ENCODE peak calls at places on chromosomes 2 and 18, in six cellular contexts. X is stimulated activated naive CD4-positive, alpha-beta T cell; P is NCI-H446; N is SW480; S is epithelial cell of prostate; E is Calu3. D is an unnamed sample.

GRCh38 chr2:73956211-73956865 is 28.4 kb upstream of the TET3 start:
- DNase-seq in N (no peak), S (no peak), X (no peak), E (no peak), P (no peak), D (no peak)

GRCh38 chr2:222426836-222427130 is 2.4 kb downstream of the SGPP2 start:
- DNase-seq in P (no peak), N (no peak), E (no peak), S (no peak), X (no peak), D (no peak)

GRCh38 chr18:26004827-26005226 is 85.6 kb downstream of the SS18 start:
- DNase-seq in X (no peak), S (no peak), P (peak; percentile 20), N (no peak), E (no peak), D (no peak)

GRCh38 chr18:63965716-63966330 is 4.1 kb upstream of the SERPINB8 start:
- DNase-seq in X (no peak), N (peak; percentile 21), E (no peak), P (no peak), S (no peak), D (no peak)

GRCh38 chr2:170554278-170554955 is 160.7 kb upstream of the SP5 start:
- DNase-seq in S (peak; percentile 57), P (peak; percentile 73), E (no peak), X (no peak), N (no peak), D (no peak)

GRCh38 chr2:61943251-61943650 is 37.8 kb downstream of the COMMD1 start:
- DNase-seq in X (no peak), N (no peak), P (no peak), S (no peak), E (no peak), D (no peak)

GRCh38 chr2:229174794-229175529 is 96.1 kb downstream of the PID1 start:
- DNase-seq in E (no peak), P (peak; percentile 20), N (no peak), S (peak; percentile 26), X (no peak), D (no peak)

GRCh38 chr18:25234740-25235345 is 117.1 kb downstream of the ZNF521 start:
- DNase-seq in S (no peak), N (no peak), E (no peak), P (no peak), X (no peak), D (no peak)

GRCh38 chr2:134399096-134399495 is 145.2 kb downstream of the MGAT5 start:
- DNase-seq in N (no peak), E (no peak), S (no peak), P (no peak), X (no peak), D (no peak)

GRCh38 chr2:69067026-69067630 is 54.1 kb downstream of the ANTXR1 start:
- DNase-seq in E (no peak), N (no peak), S (no peak), P (no peak), X (no peak), D (no peak)

GRCh38 chr18:35616664-35617423 is 35.3 kb downstream of the GALNT1 start:
- DNase-seq in N (peak; percentile 79), S (peak; percentile 84), E (peak; percentile 71), X (peak; percentile 65), P (no peak), D (peak; percentile 71)

GRCh38 chr18:6374340-6374739 is 40.4 kb downstream of the L3MBTL4 start:
- DNase-seq in E (no peak), N (no peak), X (no peak), P (no peak), S (no peak), D (no peak)

GRCh38 chr18:70044626-70045025 is 97.0 kb upstream of the CD226 start:
- DNase-seq in S (peak; percentile 86), E (no peak), X (no peak), P (no peak), N (no peak), D (no peak)

GRCh38 chr18:5914971-5915370 is 19.6 kb upstream of the TMEM200C start:
- DNase-seq in X (no peak), N (no peak), S (no peak), P (no peak), E (no peak), D (no peak)

GRCh38 chr2:6993230-6993640 is 76.0 kb downstream of the RNF144A start:
- DNase-seq in S (no peak), N (no peak), E (no peak), P (peak; percentile 24), X (no peak), D (no peak)

GRCh38 chr18:48539406-48540328 is 836 bp downstream of the CTIF start:
- DNase-seq in S (no peak), E (peak; percentile 31), N (peak; percentile 36), X (peak; percentile 26), P (peak; percentile 31), D (peak; percentile 23)

GRCh38 chr2:203814661-203815540 is 52.7 kb upstream of the CTLA4 start:
- DNase-seq in E (peak; percentile 49), N (peak; percentile 86), X (peak; percentile 72), P (peak; percentile 66), S (peak; percentile 20), D (peak; percentile 62)

GRCh38 chr2:68292108-68292710 is 27.5 kb downstream of the CNRIP1 start:
- DNase-seq in N (peak; percentile 54), P (peak; percentile 6), S (no peak), X (peak; percentile 33), E (peak; percentile 20), D (peak; percentile 21)

GRCh38 chr2:70657246-70657645 is 103.6 kb upstream of the TGFA start:
- DNase-seq in N (no peak), P (no peak), E (no peak), S (no peak), X (no peak), D (no peak)

GRCh38 chr2:242029422-242030225 is 160.1 kb downstream of the RTP5 start:
- DNase-seq in S (no peak), E (no peak), X (peak; percentile 14), P (no peak), N (no peak), D (no peak)

GRCh38 chr18:71249791-71250190 is 960.9 kb downstream of the SOCS6 start:
- DNase-seq in P (no peak), E (no peak), X (no peak), S (no peak), N (no peak), D (no peak)

GRCh38 chr2:170816499-170817246 is at the start of gene GAD1:
- DNase-seq in N (peak; percentile 93), E (peak; percentile 87), X (peak; percentile 23), S (peak; percentile 36), P (peak; percentile 80), D (no peak)

GRCh38 chr2:233974530-233975071 is 57.4 kb downstream of the TRPM8 start:
- DNase-seq in S (peak; percentile 84), E (peak; percentile 95), P (peak; percentile 84), X (no peak), N (peak; percentile 90), D (no peak)